ENCODE peak calls at places on chromosomes 1 and 21, in seven cellular contexts. E, M, A, N, B, H and T are unnamed samples.

GRCh38 chr21:23743821-23744220 is 1863.5 kb downstream of the MRPL39 start:
- DNase-seq in E (no peak), M (no peak), B (no peak), N (no peak), A (no peak), H (no peak), T (no peak)

GRCh38 chr1:23953020-23953419 is 6.6 kb upstream of the PNRC2 start:
- DNase-seq in N (no peak), E (no peak), B (no peak), M (no peak), A (no peak), H (no peak), T (no peak)

GRCh38 chr1:51671527-51672325 is 54.8 kb downstream of the OSBPL9 start:
- DNase-seq in A (no peak), B (peak), E (no peak), N (no peak), H (no peak), M (no peak), T (no peak)

GRCh38 chr1:6731905-6732304 is 30.3 kb upstream of the DNAJC11 start:
- DNase-seq in B (no peak), M (no peak), H (no peak), A (no peak), N (no peak), E (no peak), T (no peak)

GRCh38 chr21:45989355-45990048 is 7.9 kb downstream of the COL6A1 start:
- DNase-seq in M (peak), N (no peak), B (no peak), H (no peak), E (no peak), A (no peak), T (peak)

GRCh38 chr21:32917392-32918135 is 108.2 kb upstream of the OLIG2 start:
- DNase-seq in H (no peak), M (no peak), B (no peak), E (no peak), N (no peak), A (peak), T (no peak)

GRCh38 chr1:195738971-195739650 is 869.1 kb downstream of the KCNT2 start:
- DNase-seq in N (no peak), B (no peak), E (no peak), A (no peak), H (no peak), M (no peak), T (no peak)

GRCh38 chr1:177278626-177279390 is 108.0 kb downstream of the BRINP2 start:
- DNase-seq in H (no peak), E (no peak), N (no peak), A (no peak), M (no peak), B (no peak), T (no peak)

GRCh38 chr1:186620951-186621350 is 59.3 kb downstream of the PTGS2 start:
- DNase-seq in H (no peak), M (no peak), E (no peak), A (no peak), B (no peak), N (no peak), T (no peak)

GRCh38 chr1:110370827-110371226 is 20.0 kb downstream of the SLC16A4 start:
- DNase-seq in A (no peak), H (no peak), M (no peak), N (no peak), E (no peak), B (no peak), T (no peak)

GRCh38 chr21:33839167-33839716 is 76.4 kb downstream of the ATP5PO start:
- DNase-seq in E (no peak), A (no peak), N (no peak), H (no peak), M (no peak), B (no peak), T (peak)

GRCh38 chr1:22728751-22729399 is 18.2 kb downstream of the EPHB2 start:
- DNase-seq in M (no peak), B (no peak), A (no peak), H (no peak), N (peak), E (no peak), T (no peak)

GRCh38 chr21:38159355-38159754 is 97.4 kb upstream of the KCNJ15 start:
- DNase-seq in A (peak), H (peak), M (peak), B (peak), E (no peak), N (peak), T (no peak)

GRCh38 chr1:29240400-29240837 is 4.1 kb downstream of the PTPRU start:
- DNase-seq in N (no peak), B (no peak), H (no peak), E (no peak), A (no peak), M (peak), T (no peak)

GRCh38 chr1:245118806-245119205 is 36.0 kb upstream of the KIF26B start:
- DNase-seq in A (no peak), N (no peak), E (no peak), H (no peak), B (no peak), M (no peak), T (no peak)